ENCODE peak calls at places on chromosomes 1 and 21, in nine cellular contexts. One of them, this sample, is unnamed.

GRCh38 chr1:115727706-115728249 is 40.7 kb downstream of the CASQ2 start:
- DNase-seq in GM23248: peak
- DNase-seq in hepatocyte: peak
- DNase-seq in PC-3: peak
- DNase-seq in GM23338: no peak
- DNase-seq in OCI-LY7: no peak
- DNase-seq in SK-N-SH: no peak
- DNase-seq in HCT116: no peak
- DNase-seq in neural progenitor cell: peak
- DNase-seq in this sample: no peak

GRCh38 chr1:160376525-160377131 is 9.8 kb downstream of the NHLH1 start:
- DNase-seq in GM23248: peak
- DNase-seq in hepatocyte: peak
- DNase-seq in PC-3: peak
- DNase-seq in GM23338: peak
- DNase-seq in OCI-LY7: peak
- DNase-seq in SK-N-SH: peak
- DNase-seq in HCT116: peak
- DNase-seq in neural progenitor cell: peak
- DNase-seq in this sample: peak

GRCh38 chr1:100229681-100230443 is 19.8 kb downstream of the DBT start:
- DNase-seq in GM23248: no peak
- DNase-seq in hepatocyte: no peak
- DNase-seq in PC-3: no peak
- DNase-seq in GM23338: no peak
- DNase-seq in OCI-LY7: no peak
- DNase-seq in SK-N-SH: no peak
- DNase-seq in HCT116: no peak
- DNase-seq in neural progenitor cell: no peak
- DNase-seq in this sample: no peak

GRCh38 chr1:244052011-244052727 is 1.1 kb downstream of the ZBTB18 start:
- DNase-seq in GM23248: no peak
- DNase-seq in hepatocyte: no peak
- DNase-seq in PC-3: no peak
- DNase-seq in GM23338: no peak
- DNase-seq in OCI-LY7: no peak
- DNase-seq in SK-N-SH: peak
- DNase-seq in HCT116: no peak
- DNase-seq in neural progenitor cell: peak
- DNase-seq in this sample: no peak

GRCh38 chr21:33268392-33268735 is 2.2 kb downstream of the IL10RB start:
- DNase-seq in GM23248: no peak
- DNase-seq in hepatocyte: no peak
- DNase-seq in PC-3: no peak
- DNase-seq in GM23338: no peak
- DNase-seq in OCI-LY7: no peak
- DNase-seq in SK-N-SH: no peak
- DNase-seq in HCT116: no peak
- DNase-seq in neural progenitor cell: no peak
- DNase-seq in this sample: no peak

GRCh38 chr1:246875041-246876026 is 56.4 kb downstream of the AHCTF1 start:
- DNase-seq in GM23248: peak
- DNase-seq in hepatocyte: peak
- DNase-seq in PC-3: peak
- DNase-seq in GM23338: no peak
- DNase-seq in OCI-LY7: no peak
- DNase-seq in SK-N-SH: no peak
- DNase-seq in HCT116: no peak
- DNase-seq in neural progenitor cell: no peak
- DNase-seq in this sample: no peak

GRCh38 chr1:9701661-9702060 is 50.1 kb downstream of the PIK3CD start:
- DNase-seq in GM23248: peak
- DNase-seq in hepatocyte: no peak
- DNase-seq in PC-3: peak
- DNase-seq in GM23338: no peak
- DNase-seq in OCI-LY7: no peak
- DNase-seq in SK-N-SH: no peak
- DNase-seq in HCT116: no peak
- DNase-seq in neural progenitor cell: no peak
- DNase-seq in this sample: no peak

GRCh38 chr1:233061265-233061664 is 110.9 kb downstream of the NTPCR start:
- DNase-seq in GM23248: no peak
- DNase-seq in hepatocyte: no peak
- DNase-seq in PC-3: no peak
- DNase-seq in GM23338: no peak
- DNase-seq in OCI-LY7: no peak
- DNase-seq in SK-N-SH: no peak
- DNase-seq in HCT116: no peak
- DNase-seq in neural progenitor cell: no peak
- DNase-seq in this sample: no peak

GRCh38 chr1:66492424-66492823 is 41.5 kb upstream of the SGIP1 start:
- DNase-seq in GM23248: peak
- DNase-seq in hepatocyte: no peak
- DNase-seq in PC-3: no peak
- DNase-seq in GM23338: no peak
- DNase-seq in OCI-LY7: no peak
- DNase-seq in SK-N-SH: no peak
- DNase-seq in HCT116: no peak
- DNase-seq in neural progenitor cell: no peak
- DNase-seq in this sample: no peak

GRCh38 chr1:66489146-66489545 is 44.8 kb upstream of the SGIP1 start:
- DNase-seq in GM23248: peak
- DNase-seq in hepatocyte: no peak
- DNase-seq in PC-3: peak
- DNase-seq in GM23338: no peak
- DNase-seq in OCI-LY7: no peak
- DNase-seq in SK-N-SH: no peak
- DNase-seq in HCT116: no peak
- DNase-seq in neural progenitor cell: no peak
- DNase-seq in this sample: no peak

GRCh38 chr1:66489972-66490601 is 43.9 kb upstream of the SGIP1 start:
- DNase-seq in GM23248: peak
- DNase-seq in hepatocyte: no peak
- DNase-seq in PC-3: no peak
- DNase-seq in GM23338: no peak
- DNase-seq in OCI-LY7: no peak
- DNase-seq in SK-N-SH: no peak
- DNase-seq in HCT116: no peak
- DNase-seq in neural progenitor cell: no peak
- DNase-seq in this sample: no peak

GRCh38 chr1:66493731-66494130 is 40.2 kb upstream of the SGIP1 start:
- DNase-seq in GM23248: peak
- DNase-seq in hepatocyte: no peak
- DNase-seq in PC-3: no peak
- DNase-seq in GM23338: no peak
- DNase-seq in OCI-LY7: no peak
- DNase-seq in SK-N-SH: no peak
- DNase-seq in HCT116: no peak
- DNase-seq in neural progenitor cell: no peak
- DNase-seq in this sample: no peak

GRCh38 chr1:66490817-66491216 is 43.1 kb upstream of the SGIP1 start:
- DNase-seq in GM23248: peak
- DNase-seq in hepatocyte: no peak
- DNase-seq in PC-3: no peak
- DNase-seq in GM23338: no peak
- DNase-seq in OCI-LY7: no peak
- DNase-seq in SK-N-SH: peak
- DNase-seq in HCT116: no peak
- DNase-seq in neural progenitor cell: no peak
- DNase-seq in this sample: peak
- H3K4me2 ChIP-seq in GM23248: peak
- H3K4me2 ChIP-seq in hepatocyte: no peak
- H3K4me2 ChIP-seq in PC-3: no peak
- H3K4me2 ChIP-seq in GM23338: no peak
- H3K4me2 ChIP-seq in OCI-LY7: no peak
- H3K4me2 ChIP-seq in SK-N-SH: peak
- H3K4me2 ChIP-seq in HCT116: no peak
- H3K4me2 ChIP-seq in neural progenitor cell: no peak
- H3K4me2 ChIP-seq in this sample: peak

GRCh38 chr1:212271234-212271633 is 14.0 kb upstream of the PPP2R5A start:
- DNase-seq in GM23248: no peak
- DNase-seq in hepatocyte: no peak
- DNase-seq in PC-3: no peak
- DNase-seq in GM23338: no peak
- DNase-seq in OCI-LY7: no peak
- DNase-seq in SK-N-SH: no peak
- DNase-seq in HCT116: no peak
- DNase-seq in neural progenitor cell: no peak
- DNase-seq in this sample: no peak

GRCh38 chr1:212267460-212267859 is 17.8 kb upstream of the PPP2R5A start:
- DNase-seq in GM23248: no peak
- DNase-seq in hepatocyte: no peak
- DNase-seq in PC-3: no peak
- DNase-seq in GM23338: no peak
- DNase-seq in OCI-LY7: no peak
- DNase-seq in SK-N-SH: no peak
- DNase-seq in HCT116: no peak
- DNase-seq in neural progenitor cell: no peak
- DNase-seq in this sample: no peak

GRCh38 chr1:212269306-212269705 is 15.9 kb upstream of the PPP2R5A start:
- DNase-seq in GM23248: no peak
- DNase-seq in hepatocyte: no peak
- DNase-seq in PC-3: no peak
- DNase-seq in GM23338: peak
- DNase-seq in OCI-LY7: no peak
- DNase-seq in SK-N-SH: no peak
- DNase-seq in HCT116: no peak
- DNase-seq in neural progenitor cell: peak
- DNase-seq in this sample: no peak

GRCh38 chr1:212270564-212270963 is 14.6 kb upstream of the PPP2R5A start:
- DNase-seq in GM23248: no peak
- DNase-seq in hepatocyte: no peak
- DNase-seq in PC-3: no peak
- DNase-seq in GM23338: no peak
- DNase-seq in OCI-LY7: no peak
- DNase-seq in SK-N-SH: no peak
- DNase-seq in HCT116: no peak
- DNase-seq in neural progenitor cell: no peak
- DNase-seq in this sample: no peak

DNA sequence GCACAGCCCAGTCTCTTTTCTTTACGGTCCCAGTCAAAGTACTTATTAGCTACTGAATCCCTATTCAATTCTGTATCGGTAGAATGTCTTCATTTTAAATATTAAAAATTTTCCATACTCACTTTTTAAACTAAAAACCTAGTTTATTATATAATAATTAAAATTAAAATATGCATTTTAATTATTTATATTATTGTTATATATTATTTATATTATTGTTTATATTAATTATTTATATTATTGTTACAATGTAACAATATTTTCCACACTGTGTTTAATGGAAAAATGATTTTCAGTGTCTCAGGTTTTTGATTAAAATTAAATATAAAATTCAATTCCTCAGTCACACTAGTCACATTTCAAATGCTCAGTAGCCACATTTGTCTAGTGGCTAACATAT is 18.2 kb upstream of the PPP2R5A start:
- DNase-seq in GM23248: no peak
- DNase-seq in hepatocyte: no peak
- DNase-seq in PC-3: no peak
- DNase-seq in GM23338: no peak
- DNase-seq in OCI-LY7: no peak
- DNase-seq in SK-N-SH: no peak
- DNase-seq in HCT116: no peak
- DNase-seq in neural progenitor cell: no peak
- DNase-seq in this sample: no peak
- H2AFZ ChIP-seq in GM23248: no peak
- H2AFZ ChIP-seq in hepatocyte: no peak
- H2AFZ ChIP-seq in PC-3: no peak
- H2AFZ ChIP-seq in GM23338: no peak
- H2AFZ ChIP-seq in OCI-LY7: no peak
- H2AFZ ChIP-seq in SK-N-SH: no peak
- H2AFZ ChIP-seq in HCT116: no peak
- H2AFZ ChIP-seq in neural progenitor cell: no peak
- H2AFZ ChIP-seq in this sample: no peak

GRCh38 chr1:6180578-6181311 is 624 bp upstream of the CHD5 start:
- DNase-seq in GM23248: peak
- DNase-seq in hepatocyte: peak
- DNase-seq in PC-3: no peak
- DNase-seq in GM23338: peak
- DNase-seq in OCI-LY7: no peak
- DNase-seq in SK-N-SH: peak
- DNase-seq in HCT116: no peak
- DNase-seq in neural progenitor cell: peak
- DNase-seq in this sample: no peak

GRCh38 chr1:6181347-6181770 is 1.2 kb upstream of the CHD5 start:
- DNase-seq in GM23248: peak
- DNase-seq in hepatocyte: no peak
- DNase-seq in PC-3: no peak
- DNase-seq in GM23338: peak
- DNase-seq in OCI-LY7: no peak
- DNase-seq in SK-N-SH: peak
- DNase-seq in HCT116: no peak
- DNase-seq in neural progenitor cell: peak
- DNase-seq in this sample: no peak

GRCh38 chr1:6178751-6179563 is 1.2 kb downstream of the CHD5 start:
- DNase-seq in GM23248: peak
- DNase-seq in hepatocyte: no peak
- DNase-seq in PC-3: no peak
- DNase-seq in GM23338: peak
- DNase-seq in OCI-LY7: no peak
- DNase-seq in SK-N-SH: peak
- DNase-seq in HCT116: no peak
- DNase-seq in neural progenitor cell: peak
- DNase-seq in this sample: no peak

GRCh38 chr1:6180215-6180577 is at the start of gene CHD5:
- DNase-seq in GM23248: peak
- DNase-seq in hepatocyte: peak
- DNase-seq in PC-3: peak
- DNase-seq in GM23338: peak
- DNase-seq in OCI-LY7: no peak
- DNase-seq in SK-N-SH: peak
- DNase-seq in HCT116: no peak
- DNase-seq in neural progenitor cell: peak
- DNase-seq in this sample: no peak

DNA sequence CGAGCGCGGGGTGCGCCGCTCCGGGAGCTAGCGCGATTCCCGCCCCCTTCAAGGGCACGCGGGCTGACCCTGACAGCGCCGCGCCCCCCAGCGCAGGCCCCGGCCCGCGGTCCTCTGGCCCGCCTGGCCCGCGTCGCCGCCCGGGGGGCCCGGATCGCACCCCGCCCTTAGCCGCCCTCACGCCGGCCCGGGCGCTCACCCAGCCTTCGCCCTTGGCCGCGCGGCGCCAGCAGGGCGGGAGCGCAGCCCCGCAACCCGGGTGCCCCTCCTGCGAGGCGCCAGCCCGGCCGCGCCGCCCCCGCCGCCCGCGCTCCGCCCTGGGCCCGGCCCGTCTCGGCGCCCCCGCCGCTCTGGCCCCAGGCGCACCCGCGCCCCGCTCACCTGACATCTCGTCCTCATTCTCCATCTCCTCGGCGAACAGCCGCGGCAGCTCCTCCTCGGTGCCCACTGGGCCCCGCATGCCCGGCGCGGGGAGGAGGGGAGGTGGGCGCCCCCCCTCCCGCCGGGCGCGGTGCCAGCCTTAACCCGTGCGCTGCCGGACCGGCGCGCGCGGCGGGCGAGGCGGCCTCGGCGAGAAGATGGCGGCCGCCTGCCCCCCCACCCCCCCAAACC is 451 bp downstream of the CHD5 start:
- DNase-seq in GM23248: peak
- DNase-seq in hepatocyte: no peak
- DNase-seq in PC-3: no peak
- DNase-seq in GM23338: no peak
- DNase-seq in OCI-LY7: no peak
- DNase-seq in SK-N-SH: peak
- DNase-seq in HCT116: no peak
- DNase-seq in neural progenitor cell: peak
- DNase-seq in this sample: no peak
- TF ChIP-seq EZH2phosphoT487 in GM23248: no peak
- TF ChIP-seq EZH2phosphoT487 in hepatocyte: no peak
- TF ChIP-seq EZH2phosphoT487 in PC-3: no peak
- TF ChIP-seq EZH2phosphoT487 in GM23338: no peak
- TF ChIP-seq EZH2phosphoT487 in OCI-LY7: no peak
- TF ChIP-seq EZH2phosphoT487 in SK-N-SH: no peak
- TF ChIP-seq EZH2phosphoT487 in HCT116: no peak
- TF ChIP-seq EZH2phosphoT487 in neural progenitor cell: no peak
- TF ChIP-seq EZH2phosphoT487 in this sample: no peak

GRCh38 chr1:190615818-190616217 is 138.2 kb upstream of the BRINP3 start:
- DNase-seq in GM23248: no peak
- DNase-seq in hepatocyte: no peak
- DNase-seq in PC-3: peak
- DNase-seq in GM23338: peak
- DNase-seq in OCI-LY7: peak
- DNase-seq in SK-N-SH: no peak
- DNase-seq in HCT116: no peak
- DNase-seq in neural progenitor cell: no peak
- DNase-seq in this sample: no peak
- H3K4me2 ChIP-seq in GM23248: no peak
- H3K4me2 ChIP-seq in hepatocyte: no peak
- H3K4me2 ChIP-seq in PC-3: no peak
- H3K4me2 ChIP-seq in GM23338: no peak
- H3K4me2 ChIP-seq in OCI-LY7: no peak
- H3K4me2 ChIP-seq in SK-N-SH: no peak
- H3K4me2 ChIP-seq in HCT116: no peak
- H3K4me2 ChIP-seq in neural progenitor cell: no peak
- H3K4me2 ChIP-seq in this sample: no peak